ENCODE peak calls at places on chromosomes 11 and 22, in nine cellular contexts. One of them, this sample, is unnamed.

GRCh38 chr11:116472661-116473060 is 300.1 kb downstream of the BUD13 start:
- DNase-seq in fibroblast of the aortic adventitia: peak
- DNase-seq in lower lobe of right lung: no peak
- DNase-seq in dorsolateral prefrontal cortex: no peak
- DNase-seq in HL-60: no peak
- DNase-seq in GM12878: no peak
- DNase-seq in foreskin fibroblast: no peak
- DNase-seq in right lobe of liver: no peak
- DNase-seq in astrocyte of the spinal cord: no peak
- DNase-seq in this sample: no peak

GRCh38 chr22:22362311-22362710 is 117.7 kb downstream of the VPREB1 start:
- DNase-seq in foreskin fibroblast: no peak
- DNase-seq in HL-60: no peak
- DNase-seq in dorsolateral prefrontal cortex: no peak
- DNase-seq in lower lobe of right lung: no peak
- DNase-seq in astrocyte of the spinal cord: no peak
- DNase-seq in fibroblast of the aortic adventitia: no peak
- DNase-seq in right lobe of liver: no peak
- DNase-seq in GM12878: no peak
- DNase-seq in this sample: no peak

GRCh38 chr11:30423886-30424285 is 101.0 kb downstream of the ARL14EP start:
- DNase-seq in astrocyte of the spinal cord: no peak
- DNase-seq in fibroblast of the aortic adventitia: no peak
- DNase-seq in dorsolateral prefrontal cortex: no peak
- DNase-seq in foreskin fibroblast: no peak
- DNase-seq in right lobe of liver: no peak
- DNase-seq in lower lobe of right lung: no peak
- DNase-seq in HL-60: no peak
- DNase-seq in GM12878: no peak
- DNase-seq in this sample: no peak

GRCh38 chr11:35041070-35041554 is 97.9 kb upstream of the CD44 start:
- DNase-seq in dorsolateral prefrontal cortex: no peak
- DNase-seq in right lobe of liver: no peak
- DNase-seq in astrocyte of the spinal cord: no peak
- DNase-seq in GM12878: no peak
- DNase-seq in lower lobe of right lung: no peak
- DNase-seq in fibroblast of the aortic adventitia: no peak
- DNase-seq in HL-60: no peak
- DNase-seq in foreskin fibroblast: no peak
- DNase-seq in this sample: no peak

GRCh38 chr22:27748355-27749168 is 53.0 kb downstream of the MN1 start:
- DNase-seq in astrocyte of the spinal cord: peak
- DNase-seq in dorsolateral prefrontal cortex: no peak
- DNase-seq in GM12878: no peak
- DNase-seq in fibroblast of the aortic adventitia: peak
- DNase-seq in foreskin fibroblast: peak
- DNase-seq in HL-60: no peak
- DNase-seq in lower lobe of right lung: no peak
- DNase-seq in right lobe of liver: no peak
- DNase-seq in this sample: no peak

GRCh38 chr11:31649567-31649966 is 140.0 kb downstream of the ELP4 start:
- DNase-seq in foreskin fibroblast: no peak
- DNase-seq in GM12878: no peak
- DNase-seq in fibroblast of the aortic adventitia: no peak
- DNase-seq in dorsolateral prefrontal cortex: no peak
- DNase-seq in right lobe of liver: no peak
- DNase-seq in astrocyte of the spinal cord: no peak
- DNase-seq in lower lobe of right lung: no peak
- DNase-seq in HL-60: no peak
- DNase-seq in this sample: no peak

GRCh38 chr11:73648629-73649046 is 2.3 kb downstream of the PLEKHB1 start:
- DNase-seq in right lobe of liver: no peak
- DNase-seq in GM12878: no peak
- DNase-seq in lower lobe of right lung: no peak
- DNase-seq in foreskin fibroblast: no peak
- DNase-seq in fibroblast of the aortic adventitia: no peak
- DNase-seq in HL-60: no peak
- DNase-seq in astrocyte of the spinal cord: no peak
- DNase-seq in dorsolateral prefrontal cortex: no peak
- DNase-seq in this sample: no peak

GRCh38 chr11:27916541-27917100 is 191.3 kb downstream of the KIF18A start:
- DNase-seq in dorsolateral prefrontal cortex: no peak
- DNase-seq in HL-60: no peak
- DNase-seq in astrocyte of the spinal cord: peak
- DNase-seq in GM12878: peak
- DNase-seq in lower lobe of right lung: no peak
- DNase-seq in fibroblast of the aortic adventitia: no peak
- DNase-seq in right lobe of liver: no peak
- DNase-seq in foreskin fibroblast: no peak
- DNase-seq in this sample: peak

GRCh38 chr11:95512177-95512576 is 277.4 kb downstream of the FAM76B start:
- DNase-seq in fibroblast of the aortic adventitia: peak
- DNase-seq in right lobe of liver: no peak
- DNase-seq in dorsolateral prefrontal cortex: no peak
- DNase-seq in lower lobe of right lung: no peak
- DNase-seq in foreskin fibroblast: peak
- DNase-seq in astrocyte of the spinal cord: peak
- DNase-seq in GM12878: no peak
- DNase-seq in HL-60: no peak
- DNase-seq in this sample: no peak

GRCh38 chr22:25148149-25148691 is 51.4 kb upstream of the CRYBB3 start:
- DNase-seq in right lobe of liver: peak
- DNase-seq in lower lobe of right lung: no peak
- DNase-seq in HL-60: no peak
- DNase-seq in fibroblast of the aortic adventitia: no peak
- DNase-seq in dorsolateral prefrontal cortex: no peak
- DNase-seq in astrocyte of the spinal cord: no peak
- DNase-seq in GM12878: no peak
- DNase-seq in foreskin fibroblast: no peak
- DNase-seq in this sample: no peak

DNA sequence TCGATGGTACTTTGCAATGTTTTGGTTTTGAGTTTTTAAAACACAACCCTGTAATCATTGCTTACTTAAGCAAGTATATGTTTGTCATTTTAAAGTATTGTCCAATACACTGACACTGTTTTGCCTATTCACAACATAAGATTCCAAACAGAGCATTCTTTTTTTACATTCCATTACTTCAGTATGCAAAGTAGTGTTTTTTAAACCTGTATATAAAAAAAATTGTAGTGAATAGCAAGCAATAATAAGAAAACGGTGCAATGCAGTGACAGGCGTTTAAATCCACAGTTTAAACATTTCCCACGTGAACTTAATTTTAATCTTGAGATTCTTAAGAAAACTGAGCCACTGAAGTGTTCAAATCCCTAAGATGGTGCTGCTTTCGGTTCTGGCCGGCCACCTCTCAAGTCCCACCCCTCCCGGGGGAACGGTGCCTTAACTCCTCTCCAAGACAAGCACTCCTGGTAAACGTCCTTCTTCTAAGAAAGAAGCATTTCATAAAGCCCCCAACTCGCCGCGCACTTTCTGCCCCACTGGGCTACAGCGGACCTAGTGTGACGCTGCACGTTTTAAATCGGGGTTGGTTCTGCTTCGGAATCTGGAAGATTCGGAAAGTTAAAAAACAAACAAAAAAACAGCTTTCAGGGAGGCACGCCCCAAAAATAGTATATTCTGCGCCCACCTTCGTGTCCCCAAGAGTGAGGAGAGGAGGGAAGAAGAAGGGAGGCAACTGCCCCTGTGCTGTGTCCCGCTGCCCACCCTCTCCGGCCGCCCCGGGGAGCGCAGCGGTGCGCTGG is 2.9 kb downstream of the PGR start:
- DNase-seq in lower lobe of right lung: no peak
- DNase-seq in astrocyte of the spinal cord: peak
- DNase-seq in HL-60: no peak
- DNase-seq in dorsolateral prefrontal cortex: no peak
- DNase-seq in fibroblast of the aortic adventitia: peak
- DNase-seq in foreskin fibroblast: no peak
- DNase-seq in right lobe of liver: no peak
- DNase-seq in GM12878: no peak
- DNase-seq in this sample: no peak
- H3K4me3 ChIP-seq in lower lobe of right lung: peak
- H3K4me3 ChIP-seq in astrocyte of the spinal cord: peak
- H3K4me3 ChIP-seq in HL-60: no peak
- H3K4me3 ChIP-seq in dorsolateral prefrontal cortex: peak
- H3K4me3 ChIP-seq in fibroblast of the aortic adventitia: peak
- H3K4me3 ChIP-seq in foreskin fibroblast: peak
- H3K4me3 ChIP-seq in right lobe of liver: peak
- H3K4me3 ChIP-seq in GM12878: no peak
- H3K4me3 ChIP-seq in this sample: no peak

GRCh38 chr11:45247433-45247832 is 38.7 kb downstream of the SYT13 start:
- DNase-seq in GM12878: no peak
- DNase-seq in dorsolateral prefrontal cortex: no peak
- DNase-seq in lower lobe of right lung: no peak
- DNase-seq in foreskin fibroblast: no peak
- DNase-seq in HL-60: no peak
- DNase-seq in fibroblast of the aortic adventitia: no peak
- DNase-seq in right lobe of liver: no peak
- DNase-seq in astrocyte of the spinal cord: no peak
- DNase-seq in this sample: no peak
- TF ChIP-seq CTCF in GM12878: no peak
- TF ChIP-seq CTCF in dorsolateral prefrontal cortex: no peak
- TF ChIP-seq CTCF in lower lobe of right lung: no peak
- TF ChIP-seq CTCF in foreskin fibroblast: no peak
- TF ChIP-seq CTCF in HL-60: no peak
- TF ChIP-seq CTCF in fibroblast of the aortic adventitia: no peak
- TF ChIP-seq CTCF in right lobe of liver: no peak
- TF ChIP-seq CTCF in astrocyte of the spinal cord: no peak
- TF ChIP-seq CTCF in this sample: no peak

DNA sequence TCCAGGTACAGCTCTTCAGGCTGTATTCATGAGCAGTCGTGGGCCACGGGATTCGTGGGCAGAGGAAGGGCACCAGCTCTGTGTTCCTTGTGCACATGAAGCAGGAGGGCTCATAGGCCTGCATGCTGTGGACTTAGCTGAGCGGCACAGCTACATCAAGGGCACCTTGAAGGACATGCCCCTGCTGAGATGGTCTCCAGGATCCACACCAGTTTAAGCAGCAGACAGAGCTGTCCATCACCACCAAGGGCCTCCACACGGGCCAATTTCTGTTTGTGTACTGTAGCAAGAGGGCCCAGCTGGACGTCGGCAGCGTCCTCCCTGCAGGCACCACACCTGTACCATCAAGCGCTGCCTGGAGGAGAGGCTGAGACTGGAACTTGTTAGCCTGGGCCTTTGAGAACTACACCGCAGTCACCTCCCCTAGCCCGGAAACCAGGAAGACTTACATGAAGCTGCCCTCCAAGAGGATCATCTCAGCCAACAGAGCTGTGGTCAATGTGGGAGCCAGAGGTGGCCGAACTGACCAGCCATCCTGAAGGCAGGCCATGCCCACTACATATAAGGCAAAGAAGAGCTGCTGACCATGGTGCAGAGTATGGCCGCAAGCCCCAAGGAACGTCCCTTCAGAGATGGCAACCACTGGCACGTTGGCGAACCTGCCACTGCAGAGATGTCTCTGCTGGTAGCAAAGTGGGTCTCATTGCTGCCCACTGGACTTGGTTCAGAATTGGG is 32.7 kb upstream of the GNB1L start:
- DNase-seq in astrocyte of the spinal cord: no peak
- DNase-seq in dorsolateral prefrontal cortex: no peak
- DNase-seq in foreskin fibroblast: no peak
- DNase-seq in HL-60: no peak
- DNase-seq in fibroblast of the aortic adventitia: no peak
- DNase-seq in right lobe of liver: peak
- DNase-seq in GM12878: no peak
- DNase-seq in lower lobe of right lung: peak
- DNase-seq in this sample: no peak
- H3K4me3 ChIP-seq in astrocyte of the spinal cord: no peak
- H3K4me3 ChIP-seq in dorsolateral prefrontal cortex: no peak
- H3K4me3 ChIP-seq in foreskin fibroblast: no peak
- H3K4me3 ChIP-seq in HL-60: no peak
- H3K4me3 ChIP-seq in fibroblast of the aortic adventitia: no peak
- H3K4me3 ChIP-seq in right lobe of liver: no peak
- H3K4me3 ChIP-seq in GM12878: no peak
- H3K4me3 ChIP-seq in lower lobe of right lung: no peak
- H3K4me3 ChIP-seq in this sample: no peak

GRCh38 chr11:102920118-102920684 is 35.3 kb downstream of the MMP13 start:
- DNase-seq in dorsolateral prefrontal cortex: no peak
- DNase-seq in fibroblast of the aortic adventitia: no peak
- DNase-seq in lower lobe of right lung: no peak
- DNase-seq in foreskin fibroblast: no peak
- DNase-seq in right lobe of liver: no peak
- DNase-seq in HL-60: peak
- DNase-seq in GM12878: peak
- DNase-seq in astrocyte of the spinal cord: no peak
- DNase-seq in this sample: no peak

GRCh38 chr11:102911758-102912481 is 37.1 kb upstream of the MMP12 start:
- DNase-seq in astrocyte of the spinal cord: no peak
- DNase-seq in fibroblast of the aortic adventitia: no peak
- DNase-seq in lower lobe of right lung: no peak
- DNase-seq in GM12878: no peak
- DNase-seq in right lobe of liver: no peak
- DNase-seq in dorsolateral prefrontal cortex: no peak
- DNase-seq in foreskin fibroblast: no peak
- DNase-seq in HL-60: no peak
- DNase-seq in this sample: no peak

GRCh38 chr11:102912482-102912830 is 37.7 kb upstream of the MMP12 start:
- DNase-seq in astrocyte of the spinal cord: no peak
- DNase-seq in fibroblast of the aortic adventitia: no peak
- DNase-seq in foreskin fibroblast: no peak
- DNase-seq in dorsolateral prefrontal cortex: no peak
- DNase-seq in lower lobe of right lung: no peak
- DNase-seq in right lobe of liver: no peak
- DNase-seq in HL-60: no peak
- DNase-seq in GM12878: no peak
- DNase-seq in this sample: no peak

GRCh38 chr11:102915044-102915375 is 40.2 kb upstream of the MMP12 start:
- DNase-seq in HL-60: no peak
- DNase-seq in dorsolateral prefrontal cortex: no peak
- DNase-seq in foreskin fibroblast: no peak
- DNase-seq in right lobe of liver: no peak
- DNase-seq in astrocyte of the spinal cord: no peak
- DNase-seq in GM12878: no peak
- DNase-seq in lower lobe of right lung: no peak
- DNase-seq in fibroblast of the aortic adventitia: no peak
- DNase-seq in this sample: no peak

GRCh38 chr11:102914238-102915043 is 39.7 kb upstream of the MMP12 start:
- DNase-seq in astrocyte of the spinal cord: peak
- DNase-seq in foreskin fibroblast: peak
- DNase-seq in fibroblast of the aortic adventitia: peak
- DNase-seq in HL-60: peak
- DNase-seq in lower lobe of right lung: no peak
- DNase-seq in GM12878: no peak
- DNase-seq in dorsolateral prefrontal cortex: no peak
- DNase-seq in right lobe of liver: no peak
- DNase-seq in this sample: no peak
- TF ChIP-seq CTCF in astrocyte of the spinal cord: peak
- TF ChIP-seq CTCF in foreskin fibroblast: peak
- TF ChIP-seq CTCF in fibroblast of the aortic adventitia: peak
- TF ChIP-seq CTCF in HL-60: peak
- TF ChIP-seq CTCF in lower lobe of right lung: peak
- TF ChIP-seq CTCF in GM12878: peak
- TF ChIP-seq CTCF in dorsolateral prefrontal cortex: peak
- TF ChIP-seq CTCF in right lobe of liver: peak
- TF ChIP-seq CTCF in this sample: peak

DNA sequence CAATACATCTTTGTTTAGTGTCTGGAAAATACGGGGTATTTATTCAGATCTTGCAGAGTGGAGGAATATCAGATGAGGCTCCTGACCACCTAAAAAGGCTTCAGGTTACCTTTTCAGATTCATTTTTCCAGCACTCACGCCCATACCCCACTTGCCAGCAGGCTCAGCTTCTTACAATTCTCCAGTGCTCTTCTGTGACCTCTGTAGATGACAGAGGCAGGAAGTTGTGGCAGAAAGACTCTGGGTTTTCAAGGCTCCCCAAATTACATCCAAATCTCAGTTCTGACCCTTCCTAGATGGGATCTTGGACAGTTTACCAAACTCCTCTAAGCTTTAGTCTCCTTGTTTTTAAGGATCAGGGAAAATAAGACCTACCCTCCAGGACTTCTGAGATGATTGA is 61.1 kb downstream of the SYTL2 start:
- DNase-seq in GM12878: no peak
- DNase-seq in fibroblast of the aortic adventitia: no peak
- DNase-seq in HL-60: no peak
- DNase-seq in astrocyte of the spinal cord: no peak
- DNase-seq in dorsolateral prefrontal cortex: no peak
- DNase-seq in right lobe of liver: no peak
- DNase-seq in foreskin fibroblast: no peak
- DNase-seq in lower lobe of right lung: no peak
- DNase-seq in this sample: no peak
- H3K4me3 ChIP-seq in GM12878: no peak
- H3K4me3 ChIP-seq in fibroblast of the aortic adventitia: no peak
- H3K4me3 ChIP-seq in HL-60: no peak
- H3K4me3 ChIP-seq in astrocyte of the spinal cord: no peak
- H3K4me3 ChIP-seq in dorsolateral prefrontal cortex: no peak
- H3K4me3 ChIP-seq in right lobe of liver: no peak
- H3K4me3 ChIP-seq in foreskin fibroblast: no peak
- H3K4me3 ChIP-seq in lower lobe of right lung: no peak
- H3K4me3 ChIP-seq in this sample: no peak